ENCODE peak calls at places on chromosomes 13 and 19, in five cellular contexts. B is CD4-positive, CD25-positive, alpha-beta regulatory T cell; S is skeletal muscle cell; F is bronchial epithelial cell; J is fibroblast of pulmonary artery. M is an unnamed sample.
A peak's percentile ranks its signal among the peaks of the same experiment; 100 is the strongest.

GRCh38 chr19:13094285-13094595 is 8.4 kb downstream of the LYL1 start:
- DNase-seq in J (no peak), F (no peak), B (no peak), S (no peak), M (no peak)

GRCh38 chr19:17948967-17949930 is 16.4 kb downstream of the CCDC124 start:
- DNase-seq in F (no peak), B (no peak), S (no peak), J (no peak), M (no peak)

GRCh38 chr19:19209372-19209771 is 2.4 kb upstream of the NCAN start:
- DNase-seq in B (no peak), J (no peak), S (no peak), F (no peak), M (no peak)

GRCh38 chr13:43879323-43880181 is at the start of the genes CCDC122 and LACC1:
- DNase-seq in S (peak; percentile 44), J (peak; percentile 85), F (peak; percentile 65), B (peak; percentile 62), M (peak; percentile 91)

GRCh38 chr13:21050288-21051197 is 10.8 kb downstream of the LATS2 start:
- DNase-seq in F (no peak), J (no peak), S (no peak), B (no peak), M (peak; percentile 38)

GRCh38 chr13:84400711-84401110 is 518.4 kb upstream of the SLITRK1 start:
- DNase-seq in B (no peak), J (peak; percentile 88), S (peak; percentile 76), F (peak; percentile 98), M (peak; percentile 59)

GRCh38 chr13:39682310-39682709 is 26.8 kb downstream of the COG6 start:
- DNase-seq in F (no peak), S (no peak), J (no peak), B (no peak), M (no peak)

GRCh38 chr19:4910594-4911273 is 1.4 kb downstream of the UHRF1 start:
- DNase-seq in B (peak; percentile 43), F (peak; percentile 18), S (no peak), J (peak; percentile 55), M (peak; percentile 60)

GRCh38 chr13:98018293-98018692 is 64.8 kb downstream of the IPO5 start:
- DNase-seq in B (no peak), S (no peak), J (no peak), F (no peak), M (no peak)

GRCh38 chr13:94154362-94154761 is 325.1 kb downstream of the DCT start:
- DNase-seq in S (peak; percentile 80), B (no peak), J (peak; percentile 56), F (peak; percentile 8), M (peak; percentile 89)

GRCh38 chr19:13262450-13262849 is 112.2 kb downstream of the IER2 start:
- DNase-seq in F (peak; percentile 54), J (peak; percentile 75), B (peak; percentile 70), S (peak; percentile 9), M (peak; percentile 84)

GRCh38 chr13:42981853-42982252 is 10.2 kb downstream of the EPSTI1 start:
- DNase-seq in J (no peak), F (peak; percentile 93), B (no peak), S (no peak), M (no peak)

GRCh38 chr13:59263531-59263930 is 900.2 kb downstream of the DIAPH3 start:
- DNase-seq in F (no peak), J (no peak), S (no peak), B (no peak), M (no peak)

DNA sequence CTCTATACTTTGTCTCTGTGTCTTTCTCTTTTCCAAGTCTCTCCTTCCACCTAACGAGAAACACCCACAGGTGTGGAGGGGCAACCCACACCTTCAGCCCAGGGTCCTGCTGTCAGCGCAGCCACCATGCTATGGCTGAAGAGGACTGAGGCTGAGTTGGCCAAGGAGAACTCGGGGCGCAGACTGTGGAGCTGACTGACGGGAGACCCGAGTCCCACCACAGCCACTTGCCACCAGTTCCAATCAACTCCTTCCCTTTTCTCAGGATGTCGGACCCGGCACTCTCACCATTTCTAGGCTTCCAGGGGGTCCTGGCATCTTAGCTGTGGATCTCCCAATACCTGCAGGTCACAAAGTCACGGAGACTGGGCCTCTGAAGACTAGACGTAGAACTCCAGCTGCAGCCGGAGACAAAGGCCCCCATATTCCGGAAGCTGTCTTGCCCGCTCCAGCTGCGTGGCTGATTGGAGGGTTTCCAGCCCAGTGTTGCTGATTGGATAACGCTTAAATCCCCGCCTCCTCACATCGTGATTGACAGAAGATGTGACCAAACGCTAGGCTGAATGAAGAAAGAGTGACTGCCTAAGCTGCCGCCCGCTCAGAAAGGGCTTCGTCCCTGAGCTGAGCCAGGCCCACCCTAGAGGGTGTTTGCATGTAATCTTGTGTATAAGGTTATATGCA is 63.6 kb downstream of the ZNF429 start:
- DNase-seq in J (peak; percentile 15), S (no peak), F (peak; percentile 66), B (peak; percentile 95), M (peak; percentile 72)
- H3K4me3 ChIP-seq in J (no peak overlapping the region), S (no peak overlapping the region), F (peak overlapping the region; percentile 37), B (peak overlapping the region; percentile 72), M (peak overlapping the region; percentile 90)

DNA sequence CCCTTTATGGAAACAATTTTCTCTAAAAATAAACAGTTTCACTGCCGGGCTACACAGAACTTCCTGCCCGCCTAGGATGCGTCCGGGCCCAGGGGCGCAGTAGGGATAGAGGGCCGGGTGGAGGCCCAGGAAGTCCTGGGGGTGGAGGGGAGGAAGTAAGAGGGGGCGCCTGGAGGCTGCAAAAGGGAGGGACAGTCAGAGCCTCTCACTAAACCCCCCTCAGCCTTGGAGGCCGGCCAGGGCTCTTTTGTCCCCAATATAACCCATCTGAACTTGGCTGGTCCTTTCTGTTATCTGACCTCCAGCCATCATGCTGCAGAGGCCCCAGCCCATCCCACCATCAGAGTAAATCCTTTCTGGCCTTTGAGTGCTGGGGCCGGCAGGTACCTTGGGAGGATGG is 2.2 kb downstream of the KANK2 start:
- DNase-seq in F (no peak), B (peak; percentile 34), J (peak; percentile 47), S (no peak), M (peak; percentile 54)
- H3K4me3 ChIP-seq in F (no peak overlapping the region), B (no peak overlapping the region), J (peak overlapping the region; percentile 57), S (peak overlapping the region; percentile 91), M (peak overlapping the region; percentile 97)

GRCh38 chr19:32361574-32362317 is 16.3 kb downstream of the ZNF507 start:
- DNase-seq in F (no peak), S (no peak), J (no peak), B (no peak), M (no peak)

GRCh38 chr19:32363175-32363574 is 17.8 kb downstream of the ZNF507 start:
- DNase-seq in J (peak; percentile 61), F (peak; percentile 63), B (no peak), S (no peak), M (peak; percentile 37)

GRCh38 chr19:32364040-32364439 is 18.6 kb downstream of the ZNF507 start:
- DNase-seq in F (no peak), J (no peak), B (no peak), S (no peak), M (no peak)

GRCh38 chr19:32362318-32362691 is 16.9 kb downstream of the ZNF507 start:
- DNase-seq in F (no peak), J (no peak), B (no peak), S (no peak), M (no peak)

DNA sequence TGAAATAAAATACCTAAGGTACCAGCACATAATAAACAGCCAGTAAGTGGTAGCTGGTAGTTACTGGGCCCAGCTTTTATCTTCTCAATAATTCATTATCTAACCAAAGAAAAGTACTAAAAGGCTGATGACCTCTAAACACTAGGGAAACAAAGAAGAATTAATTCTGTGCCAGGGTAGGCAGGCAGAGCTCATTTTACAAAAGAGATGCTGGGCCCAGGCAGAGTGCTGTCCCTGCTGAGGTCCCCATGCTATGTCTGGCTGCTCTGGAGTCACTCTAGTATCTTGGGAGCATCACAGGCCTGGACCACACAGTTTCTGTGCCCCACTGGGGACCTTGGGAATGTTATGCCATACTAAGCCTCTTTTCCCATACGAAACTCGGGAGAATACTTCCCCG is 18.2 kb downstream of the ZNF507 start:
- DNase-seq in S (no peak), F (no peak), J (no peak), B (no peak), M (no peak)
- H3K4me3 ChIP-seq in S (no peak overlapping the region), F (no peak overlapping the region), J (no peak overlapping the region), B (no peak overlapping the region), M (no peak overlapping the region)

GRCh38 chr13:24671367-24672117 is 8.7 kb upstream of the ATP12A start:
- DNase-seq in J (peak; percentile 78), F (peak; percentile 92), B (peak; percentile 41), S (peak; percentile 72), M (peak; percentile 94)
- H3K4me3 ChIP-seq in J (peak overlapping the region; percentile 8), F (no peak overlapping the region), B (peak overlapping the region; percentile 3), S (peak overlapping the region; percentile 1), M (peak overlapping the region; percentile 77)

M was measured in adipocyte.